ENCODE peak calls at places on chromosome 10, in four cellular contexts. R, T, D and X are unnamed samples.

GRCh38 chr10:70879244-70879643 is 9.1 kb downstream of the PCBD1 start:
- DNase-seq in R (no peak), D (no peak), T (no peak), X (no peak)

GRCh38 chr10:82742901-82743300 is 867.9 kb downstream of the NRG3 start:
- DNase-seq in D (no peak), R (no peak), T (no peak), X (no peak)

GRCh38 chr10:29714096-29714874 is 79.5 kb upstream of the SVIL start:
- DNase-seq in R (no peak), T (no peak), D (no peak), X (no peak)

GRCh38 chr10:20694296-20694695 is 202.8 kb downstream of the NEBL start:
- DNase-seq in T (no peak), R (no peak), D (no peak), X (no peak)

GRCh38 chr10:18501198-18501597 is 150.2 kb downstream of the NSUN6 start:
- DNase-seq in R (no peak), T (no peak), D (no peak), X (no peak)

GRCh38 chr10:29256531-29256930 is 32.3 kb upstream of the LYZL1 start:
- DNase-seq in T (no peak), D (no peak), R (no peak), X (no peak)

GRCh38 chr10:72171175-72171630 is 44.6 kb upstream of the ANAPC16 start:
- DNase-seq in D (no peak), R (no peak), T (no peak), X (no peak)

GRCh38 chr10:43843331-43844101 is 194.8 kb upstream of the ZNF32 start:
- DNase-seq in T (no peak), R (no peak), D (peak; percentile 79), X (no peak)

GRCh38 chr10:23171232-23171876 is 20.8 kb upstream of the PTF1A start:
- DNase-seq in R (peak; percentile 84), T (no peak), D (no peak), X (no peak)

DNA sequence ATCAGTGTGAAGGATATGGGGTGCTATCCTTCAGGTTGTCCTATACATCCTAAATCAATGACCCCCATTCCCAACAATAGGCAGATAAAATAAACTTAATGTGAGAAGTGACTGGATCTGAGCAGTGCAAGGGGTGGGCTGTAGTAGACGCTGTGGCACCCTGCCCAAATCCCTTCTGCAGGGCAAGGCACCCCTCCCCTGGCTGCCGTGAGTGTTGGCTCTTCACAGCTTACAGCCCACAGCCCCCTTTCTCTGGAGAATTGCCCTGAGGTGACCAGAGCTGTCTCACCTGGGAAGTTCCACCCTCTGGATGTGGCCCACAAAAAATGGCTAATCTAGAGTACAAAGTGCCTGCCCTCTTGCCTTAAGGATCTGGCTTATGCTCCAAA is 25.8 kb upstream of the PPIF start:
- DNase-seq in R (no peak), T (no peak), D (peak; percentile 40), X (no peak)
- H3K4me1 ChIP-seq in R (no peaks in the 10 kb centered on the region), T (peaks cover 72% of the 10 kb centered on the region), D (peaks cover 4% of the 10 kb centered on the region), X (peaks cover 11% of the 10 kb centered on the region)

DNA sequence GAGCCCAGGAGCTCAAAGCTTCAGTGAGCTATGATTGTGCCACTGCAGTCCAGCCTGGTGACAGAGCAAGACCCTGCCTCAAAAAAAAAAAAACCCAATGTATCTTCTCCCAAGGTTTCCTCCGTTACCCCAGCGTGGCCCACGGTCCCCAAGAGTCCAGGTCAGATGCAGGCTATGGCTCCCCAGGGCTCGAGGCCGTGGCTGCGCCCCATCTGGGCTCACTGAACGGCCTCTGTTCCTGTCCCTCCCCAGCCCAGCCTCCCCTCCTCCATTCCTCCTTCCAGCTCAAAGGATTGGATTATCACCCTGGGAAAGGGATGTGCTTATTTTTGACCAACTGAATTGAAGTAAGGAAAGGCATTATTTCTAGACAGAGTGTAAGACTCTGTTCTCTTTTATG is 31.0 kb downstream of the STK32C start:
- DNase-seq in T (peak; percentile 43), R (no peak), D (peak; percentile 32), X (no peak)
- H3K4me1 ChIP-seq in T (no peaks in the 10 kb centered on the region), R (no peaks in the 10 kb centered on the region), D (no peaks in the 10 kb centered on the region), X (no peaks in the 10 kb centered on the region)

DNA sequence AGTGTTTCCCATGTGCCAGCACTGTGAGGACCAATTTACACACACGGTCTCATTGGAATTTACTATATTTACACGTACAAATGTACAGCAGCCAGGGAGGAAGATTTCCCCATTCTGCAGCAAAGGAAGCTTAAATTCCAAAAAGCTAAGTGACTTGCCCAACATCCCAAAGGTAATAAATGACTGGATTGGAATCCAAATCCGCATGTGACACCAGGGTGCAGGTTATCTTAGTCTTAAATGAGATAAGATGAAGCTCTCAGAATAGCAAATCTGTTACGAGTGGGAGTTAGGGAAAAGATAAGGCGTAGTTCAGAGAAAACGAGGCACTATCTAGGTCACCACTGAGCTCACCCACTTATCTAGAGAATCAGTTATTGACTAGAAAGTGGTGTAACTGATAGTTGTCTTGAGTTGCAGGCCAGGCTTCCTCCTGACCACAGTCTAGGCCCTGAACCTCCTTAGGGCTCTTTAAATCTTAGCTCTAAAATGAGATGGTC is 36.6 kb downstream of the FAM107B start:
- DNase-seq in T (no peak), R (no peak), D (no peak), X (no peak)
- H3K4me1 ChIP-seq in T (peaks cover 10% of the 10 kb centered on the region), R (peaks cover 19% of the 10 kb centered on the region), D (peaks cover 2% of the 10 kb centered on the region), X (peaks cover 46% of the 10 kb centered on the region)

DNA sequence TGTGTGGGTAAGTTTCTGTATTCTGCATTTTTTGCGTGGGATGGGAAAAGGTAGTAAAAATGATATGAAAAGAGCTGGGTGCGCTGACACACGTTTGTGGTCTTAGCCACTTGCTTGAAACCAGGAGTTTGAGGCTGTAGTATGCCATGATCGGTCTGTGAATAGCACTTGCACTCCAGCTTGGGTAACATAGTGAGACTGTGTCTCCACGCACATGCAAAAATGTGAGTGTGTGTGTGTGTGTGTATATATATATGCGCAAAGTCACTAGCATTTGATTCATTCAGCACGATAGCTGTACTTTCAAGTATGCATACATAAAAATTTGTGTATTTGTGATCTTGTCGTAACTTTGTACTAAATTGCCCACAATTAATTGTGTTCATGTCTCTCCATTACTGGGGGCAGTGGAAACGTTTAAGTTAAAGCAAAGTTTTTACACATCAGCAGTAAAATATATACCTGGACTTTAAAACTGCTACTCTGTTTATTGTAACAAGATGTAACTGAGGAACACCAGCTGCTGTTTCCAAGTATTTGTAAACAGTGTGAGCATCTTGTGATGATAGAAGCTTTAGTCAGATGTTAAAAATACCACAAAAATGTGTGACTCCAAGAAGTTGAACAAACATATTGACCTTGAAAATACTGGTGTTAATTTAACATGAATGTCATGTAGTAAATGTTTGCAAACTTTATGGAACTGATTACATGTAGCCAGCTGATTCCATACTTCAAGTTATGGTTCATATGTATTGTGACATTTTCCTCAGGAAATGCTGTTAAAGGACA is 1.6 kb downstream of the ZRANB1 start:
- DNase-seq in T (no peak), D (no peak), R (no peak), X (no peak)
- H3K4me1 ChIP-seq in T (peaks cover 59% of the 10 kb centered on the region), D (peaks cover 15% of the 10 kb centered on the region), R (peaks cover 50% of the 10 kb centered on the region), X (peaks cover 97% of the 10 kb centered on the region)

GRCh38 chr10:77692782-77693181 is 55.2 kb upstream of the KCNMA1 start:
- DNase-seq in D (no peak), T (no peak), R (no peak), X (no peak)

GRCh38 chr10:77699080-77699645 is 61.6 kb upstream of the KCNMA1 start:
- DNase-seq in D (no peak), R (no peak), T (no peak), X (no peak)

GRCh38 chr10:77696584-77696983 is 59.0 kb upstream of the KCNMA1 start:
- DNase-seq in R (no peak), T (no peak), D (no peak), X (no peak)

GRCh38 chr10:77698267-77698932 is 60.8 kb upstream of the KCNMA1 start:
- DNase-seq in R (no peak), T (no peak), D (no peak), X (no peak)

DNA sequence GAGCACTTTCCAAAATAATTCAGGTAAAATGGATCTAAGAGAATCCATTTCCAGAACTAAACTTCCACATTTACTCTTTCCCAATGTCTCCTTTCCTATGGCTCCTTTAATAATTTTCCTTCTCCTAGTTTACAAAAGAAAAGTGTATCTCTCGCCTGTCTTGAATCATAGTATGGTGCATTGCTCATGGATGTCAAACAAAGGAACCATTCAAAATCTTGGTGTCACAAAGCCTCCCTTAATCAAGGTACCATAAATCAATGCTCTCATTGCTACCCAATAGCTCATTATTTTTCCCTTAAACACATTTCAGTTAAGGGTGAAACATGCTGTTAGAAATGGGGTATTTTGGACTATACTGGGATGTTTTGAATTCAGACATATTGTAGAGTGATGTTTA is 57.6 kb upstream of the KCNMA1 start:
- DNase-seq in R (no peak), T (no peak), D (no peak), X (no peak)
- H3K4me1 ChIP-seq in R (no peaks in the 10 kb centered on the region), T (no peaks in the 10 kb centered on the region), D (no peaks in the 10 kb centered on the region), X (no peaks in the 10 kb centered on the region)

GRCh38 chr10:93166116-93166515 is 92.4 kb downstream of the CYP26A1 start:
- DNase-seq in T (no peak), D (no peak), R (no peak), X (no peak)

GRCh38 chr10:93175490-93175889 is 101.8 kb downstream of the CYP26A1 start:
- DNase-seq in T (no peak), D (no peak), R (no peak), X (no peak)

GRCh38 chr10:93173867-93174845 is 100.5 kb downstream of the CYP26A1 start:
- DNase-seq in T (no peak), R (no peak), D (no peak), X (no peak)

DNA sequence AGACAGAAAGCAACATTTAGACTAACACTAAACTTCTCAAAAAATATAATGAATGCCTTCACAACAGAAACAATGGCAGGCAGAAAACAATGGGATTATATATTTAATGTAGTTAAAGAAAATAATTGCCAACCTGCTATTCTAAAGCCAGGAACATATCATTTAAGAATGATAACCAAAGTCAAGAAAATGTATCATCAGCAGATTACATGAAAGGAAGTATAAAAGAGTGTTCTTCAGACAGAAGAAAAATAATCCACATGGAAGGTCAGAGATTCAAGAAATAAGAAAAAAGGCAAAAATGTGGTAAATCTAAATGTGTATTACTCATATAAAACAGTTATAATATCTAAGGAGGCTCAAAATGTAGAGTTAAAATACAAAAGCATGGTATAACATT is 98.1 kb downstream of the CYP26A1 start:
- DNase-seq in T (no peak), D (no peak), R (no peak), X (no peak)
- H3K4me1 ChIP-seq in T (no peaks in the 10 kb centered on the region), D (no peaks in the 10 kb centered on the region), R (peaks cover 10% of the 10 kb centered on the region), X (no peaks in the 10 kb centered on the region)